ENCODE peak calls at places on chromosome 17, in ten cellular contexts. One of them, this sample, is unnamed.

GRCh38 chr17:39818282-39819000 is 45.7 kb downstream of the IKZF3 start:
- DNase-seq in germinal center: no peak
- DNase-seq in stimulated activated CD4-positive, alpha-beta T cell treated with anti-CD3 and anti-CD28 coated beads, Interleukin-1b, Interleukin-23, amount 100 ng/mL, for 24 hours: no peak
- DNase-seq in RWPE1: no peak
- DNase-seq in mucosa of gallbladder: no peak
- DNase-seq in Peyer's patch: no peak
- DNase-seq in stimulated activated CD8-positive, alpha-beta memory T cell treated with anti-CD3 and anti-CD28 coated beads, Interleukin-12 subunit alpha, Interleukin-12 subunit beta, amount 100 ng/mL, for 1 hour: no peak
- DNase-seq in uterus: no peak
- DNase-seq in substantia nigra: no peak
- DNase-seq in stimulated activated naive B cell treated with anti-CD40 and anti-IgM and Interleukin-4, amounts not matched to agents 10 μg/mL and 1 μg/mL and 100 μg/mL, for 72 hours: no peak
- DNase-seq in this sample: no peak

GRCh38 chr17:40349477-40350409 is 14.8 kb downstream of the GJD3 start:
- DNase-seq in stimulated activated CD8-positive, alpha-beta memory T cell treated with anti-CD3 and anti-CD28 coated beads, Interleukin-12 subunit alpha, Interleukin-12 subunit beta, amount 100 ng/mL, for 1 hour: no peak
- DNase-seq in Peyer's patch: peak
- DNase-seq in substantia nigra: no peak
- DNase-seq in uterus: peak
- DNase-seq in mucosa of gallbladder: no peak
- DNase-seq in stimulated activated naive B cell treated with anti-CD40 and anti-IgM and Interleukin-4, amounts not matched to agents 10 μg/mL and 1 μg/mL and 100 μg/mL, for 72 hours: no peak
- DNase-seq in stimulated activated CD4-positive, alpha-beta T cell treated with anti-CD3 and anti-CD28 coated beads, Interleukin-1b, Interleukin-23, amount 100 ng/mL, for 24 hours: no peak
- DNase-seq in germinal center: no peak
- DNase-seq in RWPE1: peak
- DNase-seq in this sample: no peak

GRCh38 chr17:12089809-12090384 is 69.2 kb downstream of the MAP2K4 start:
- DNase-seq in mucosa of gallbladder: no peak
- DNase-seq in germinal center: no peak
- DNase-seq in stimulated activated CD4-positive, alpha-beta T cell treated with anti-CD3 and anti-CD28 coated beads, Interleukin-1b, Interleukin-23, amount 100 ng/mL, for 24 hours: no peak
- DNase-seq in substantia nigra: no peak
- DNase-seq in Peyer's patch: no peak
- DNase-seq in uterus: no peak
- DNase-seq in RWPE1: peak
- DNase-seq in stimulated activated CD8-positive, alpha-beta memory T cell treated with anti-CD3 and anti-CD28 coated beads, Interleukin-12 subunit alpha, Interleukin-12 subunit beta, amount 100 ng/mL, for 1 hour: no peak
- DNase-seq in stimulated activated naive B cell treated with anti-CD40 and anti-IgM and Interleukin-4, amounts not matched to agents 10 μg/mL and 1 μg/mL and 100 μg/mL, for 72 hours: no peak
- DNase-seq in this sample: no peak

GRCh38 chr17:55632893-55633292 is 89.8 kb downstream of the TMEM100 start:
- DNase-seq in stimulated activated CD8-positive, alpha-beta memory T cell treated with anti-CD3 and anti-CD28 coated beads, Interleukin-12 subunit alpha, Interleukin-12 subunit beta, amount 100 ng/mL, for 1 hour: no peak
- DNase-seq in mucosa of gallbladder: no peak
- DNase-seq in RWPE1: no peak
- DNase-seq in uterus: no peak
- DNase-seq in stimulated activated CD4-positive, alpha-beta T cell treated with anti-CD3 and anti-CD28 coated beads, Interleukin-1b, Interleukin-23, amount 100 ng/mL, for 24 hours: no peak
- DNase-seq in substantia nigra: no peak
- DNase-seq in germinal center: no peak
- DNase-seq in Peyer's patch: no peak
- DNase-seq in stimulated activated naive B cell treated with anti-CD40 and anti-IgM and Interleukin-4, amounts not matched to agents 10 μg/mL and 1 μg/mL and 100 μg/mL, for 72 hours: no peak
- DNase-seq in this sample: no peak

GRCh38 chr17:8701754-8702153 is 42.9 kb downstream of the CCDC42 start:
- DNase-seq in stimulated activated CD8-positive, alpha-beta memory T cell treated with anti-CD3 and anti-CD28 coated beads, Interleukin-12 subunit alpha, Interleukin-12 subunit beta, amount 100 ng/mL, for 1 hour: no peak
- DNase-seq in uterus: no peak
- DNase-seq in stimulated activated CD4-positive, alpha-beta T cell treated with anti-CD3 and anti-CD28 coated beads, Interleukin-1b, Interleukin-23, amount 100 ng/mL, for 24 hours: no peak
- DNase-seq in mucosa of gallbladder: no peak
- DNase-seq in substantia nigra: no peak
- DNase-seq in germinal center: no peak
- DNase-seq in stimulated activated naive B cell treated with anti-CD40 and anti-IgM and Interleukin-4, amounts not matched to agents 10 μg/mL and 1 μg/mL and 100 μg/mL, for 72 hours: no peak
- DNase-seq in Peyer's patch: no peak
- DNase-seq in RWPE1: no peak
- DNase-seq in this sample: no peak

GRCh38 chr17:28380572-28380907 is 9.0 kb downstream of the SARM1 start:
- DNase-seq in Peyer's patch: no peak
- DNase-seq in stimulated activated CD4-positive, alpha-beta T cell treated with anti-CD3 and anti-CD28 coated beads, Interleukin-1b, Interleukin-23, amount 100 ng/mL, for 24 hours: no peak
- DNase-seq in mucosa of gallbladder: peak
- DNase-seq in germinal center: no peak
- DNase-seq in stimulated activated CD8-positive, alpha-beta memory T cell treated with anti-CD3 and anti-CD28 coated beads, Interleukin-12 subunit alpha, Interleukin-12 subunit beta, amount 100 ng/mL, for 1 hour: no peak
- DNase-seq in stimulated activated naive B cell treated with anti-CD40 and anti-IgM and Interleukin-4, amounts not matched to agents 10 μg/mL and 1 μg/mL and 100 μg/mL, for 72 hours: no peak
- DNase-seq in uterus: no peak
- DNase-seq in RWPE1: no peak
- DNase-seq in substantia nigra: no peak
- DNase-seq in this sample: no peak

GRCh38 chr17:82922646-82923045 is 82.8 kb upstream of the ZNF750 start:
- DNase-seq in Peyer's patch: peak
- DNase-seq in substantia nigra: no peak
- DNase-seq in uterus: no peak
- DNase-seq in stimulated activated CD8-positive, alpha-beta memory T cell treated with anti-CD3 and anti-CD28 coated beads, Interleukin-12 subunit alpha, Interleukin-12 subunit beta, amount 100 ng/mL, for 1 hour: no peak
- DNase-seq in germinal center: no peak
- DNase-seq in mucosa of gallbladder: peak
- DNase-seq in RWPE1: no peak
- DNase-seq in stimulated activated naive B cell treated with anti-CD40 and anti-IgM and Interleukin-4, amounts not matched to agents 10 μg/mL and 1 μg/mL and 100 μg/mL, for 72 hours: no peak
- DNase-seq in stimulated activated CD4-positive, alpha-beta T cell treated with anti-CD3 and anti-CD28 coated beads, Interleukin-1b, Interleukin-23, amount 100 ng/mL, for 24 hours: no peak
- DNase-seq in this sample: no peak

GRCh38 chr17:78412403-78412802 is 34.0 kb downstream of the PGS1 start:
- DNase-seq in Peyer's patch: no peak
- DNase-seq in stimulated activated CD4-positive, alpha-beta T cell treated with anti-CD3 and anti-CD28 coated beads, Interleukin-1b, Interleukin-23, amount 100 ng/mL, for 24 hours: no peak
- DNase-seq in substantia nigra: no peak
- DNase-seq in RWPE1: no peak
- DNase-seq in germinal center: no peak
- DNase-seq in mucosa of gallbladder: no peak
- DNase-seq in uterus: no peak
- DNase-seq in stimulated activated CD8-positive, alpha-beta memory T cell treated with anti-CD3 and anti-CD28 coated beads, Interleukin-12 subunit alpha, Interleukin-12 subunit beta, amount 100 ng/mL, for 1 hour: no peak
- DNase-seq in stimulated activated naive B cell treated with anti-CD40 and anti-IgM and Interleukin-4, amounts not matched to agents 10 μg/mL and 1 μg/mL and 100 μg/mL, for 72 hours: no peak
- DNase-seq in this sample: no peak

GRCh38 chr17:17416400-17417360 is 60.1 kb upstream of the MED9 start:
- DNase-seq in stimulated activated CD4-positive, alpha-beta T cell treated with anti-CD3 and anti-CD28 coated beads, Interleukin-1b, Interleukin-23, amount 100 ng/mL, for 24 hours: no peak
- DNase-seq in Peyer's patch: no peak
- DNase-seq in RWPE1: no peak
- DNase-seq in stimulated activated naive B cell treated with anti-CD40 and anti-IgM and Interleukin-4, amounts not matched to agents 10 μg/mL and 1 μg/mL and 100 μg/mL, for 72 hours: no peak
- DNase-seq in mucosa of gallbladder: no peak
- DNase-seq in uterus: no peak
- DNase-seq in germinal center: no peak
- DNase-seq in substantia nigra: peak
- DNase-seq in stimulated activated CD8-positive, alpha-beta memory T cell treated with anti-CD3 and anti-CD28 coated beads, Interleukin-12 subunit alpha, Interleukin-12 subunit beta, amount 100 ng/mL, for 1 hour: no peak
- DNase-seq in this sample: no peak